ENCODE peak calls at places on chromosomes 16 and 17, in eight cellular contexts. One of them, this sample, is unnamed.

GRCh38 chr17:8248751-8249607 is at the start of gene PFAS:
- DNase-seq in CD8-positive, alpha-beta T cell: peak
- DNase-seq in testis: peak
- DNase-seq in fibroblast of mammary gland: peak
- DNase-seq in lower lobe of right lung: peak
- DNase-seq in kidney: peak
- DNase-seq in foreskin fibroblast: peak
- DNase-seq in cardiac fibroblast: peak
- DNase-seq in this sample: peak

GRCh38 chr16:83365166-83365565 is 442.6 kb upstream of the HSBP1 start:
- DNase-seq in testis: no peak
- DNase-seq in lower lobe of right lung: no peak
- DNase-seq in cardiac fibroblast: peak
- DNase-seq in CD8-positive, alpha-beta T cell: no peak
- DNase-seq in foreskin fibroblast: peak
- DNase-seq in fibroblast of mammary gland: peak
- DNase-seq in kidney: no peak
- DNase-seq in this sample: peak

GRCh38 chr17:19718613-19719364 is 2.4 kb upstream of the SLC47A2 start:
- DNase-seq in lower lobe of right lung: no peak
- DNase-seq in fibroblast of mammary gland: no peak
- DNase-seq in CD8-positive, alpha-beta T cell: no peak
- DNase-seq in cardiac fibroblast: no peak
- DNase-seq in kidney: peak
- DNase-seq in testis: no peak
- DNase-seq in foreskin fibroblast: no peak
- DNase-seq in this sample: no peak

GRCh38 chr16:31105677-31106213 is 2.4 kb upstream of the BCKDK start:
- DNase-seq in kidney: peak
- DNase-seq in CD8-positive, alpha-beta T cell: peak
- DNase-seq in foreskin fibroblast: peak
- DNase-seq in testis: peak
- DNase-seq in fibroblast of mammary gland: peak
- DNase-seq in lower lobe of right lung: peak
- DNase-seq in cardiac fibroblast: peak
- DNase-seq in this sample: peak

GRCh38 chr16:84286568-84287220 is 8.0 kb upstream of the WFDC1 start:
- DNase-seq in kidney: peak
- DNase-seq in fibroblast of mammary gland: no peak
- DNase-seq in foreskin fibroblast: peak
- DNase-seq in CD8-positive, alpha-beta T cell: no peak
- DNase-seq in lower lobe of right lung: peak
- DNase-seq in testis: peak
- DNase-seq in cardiac fibroblast: peak
- DNase-seq in this sample: peak

GRCh38 chr17:50871898-50872297 is 5.7 kb upstream of the TOB1 start:
- DNase-seq in lower lobe of right lung: no peak
- DNase-seq in CD8-positive, alpha-beta T cell: no peak
- DNase-seq in cardiac fibroblast: no peak
- DNase-seq in foreskin fibroblast: no peak
- DNase-seq in fibroblast of mammary gland: no peak
- DNase-seq in kidney: no peak
- DNase-seq in testis: no peak
- DNase-seq in this sample: no peak

GRCh38 chr17:5078106-5079028 is at the start of gene ZFP3:
- DNase-seq in kidney: peak
- DNase-seq in CD8-positive, alpha-beta T cell: peak
- DNase-seq in fibroblast of mammary gland: peak
- DNase-seq in lower lobe of right lung: peak
- DNase-seq in cardiac fibroblast: peak
- DNase-seq in testis: peak
- DNase-seq in foreskin fibroblast: peak
- DNase-seq in this sample: peak

GRCh38 chr16:2817496-2818277 is 650 bp downstream of the PRSS21 start:
- DNase-seq in testis: no peak
- DNase-seq in foreskin fibroblast: no peak
- DNase-seq in cardiac fibroblast: no peak
- DNase-seq in kidney: no peak
- DNase-seq in fibroblast of mammary gland: no peak
- DNase-seq in CD8-positive, alpha-beta T cell: no peak
- DNase-seq in lower lobe of right lung: peak
- DNase-seq in this sample: no peak

GRCh38 chr16:57260294-57260929 is 15.4 kb downstream of the ARL2BP start:
- DNase-seq in lower lobe of right lung: peak
- DNase-seq in kidney: peak
- DNase-seq in cardiac fibroblast: peak
- DNase-seq in CD8-positive, alpha-beta T cell: no peak
- DNase-seq in fibroblast of mammary gland: peak
- DNase-seq in testis: peak
- DNase-seq in foreskin fibroblast: peak
- DNase-seq in this sample: peak

GRCh38 chr17:62668091-62668804 is 40.8 kb downstream of the MRC2 start:
- DNase-seq in CD8-positive, alpha-beta T cell: no peak
- DNase-seq in fibroblast of mammary gland: peak
- DNase-seq in cardiac fibroblast: peak
- DNase-seq in testis: no peak
- DNase-seq in foreskin fibroblast: peak
- DNase-seq in kidney: no peak
- DNase-seq in lower lobe of right lung: peak
- DNase-seq in this sample: peak

GRCh38 chr17:62664336-62665120 is 37.1 kb downstream of the MRC2 start:
- DNase-seq in fibroblast of mammary gland: no peak
- DNase-seq in CD8-positive, alpha-beta T cell: no peak
- DNase-seq in lower lobe of right lung: peak
- DNase-seq in kidney: no peak
- DNase-seq in foreskin fibroblast: no peak
- DNase-seq in cardiac fibroblast: no peak
- DNase-seq in testis: no peak
- DNase-seq in this sample: no peak

GRCh38 chr17:62666801-62667591 is 39.5 kb downstream of the MRC2 start:
- DNase-seq in testis: no peak
- DNase-seq in kidney: peak
- DNase-seq in lower lobe of right lung: peak
- DNase-seq in cardiac fibroblast: no peak
- DNase-seq in CD8-positive, alpha-beta T cell: no peak
- DNase-seq in foreskin fibroblast: no peak
- DNase-seq in fibroblast of mammary gland: no peak
- DNase-seq in this sample: no peak

GRCh38 chr17:62665599-62665998 is 38.1 kb downstream of the MRC2 start:
- DNase-seq in foreskin fibroblast: no peak
- DNase-seq in cardiac fibroblast: no peak
- DNase-seq in fibroblast of mammary gland: no peak
- DNase-seq in lower lobe of right lung: peak
- DNase-seq in testis: no peak
- DNase-seq in kidney: no peak
- DNase-seq in CD8-positive, alpha-beta T cell: no peak
- DNase-seq in this sample: no peak

DNA sequence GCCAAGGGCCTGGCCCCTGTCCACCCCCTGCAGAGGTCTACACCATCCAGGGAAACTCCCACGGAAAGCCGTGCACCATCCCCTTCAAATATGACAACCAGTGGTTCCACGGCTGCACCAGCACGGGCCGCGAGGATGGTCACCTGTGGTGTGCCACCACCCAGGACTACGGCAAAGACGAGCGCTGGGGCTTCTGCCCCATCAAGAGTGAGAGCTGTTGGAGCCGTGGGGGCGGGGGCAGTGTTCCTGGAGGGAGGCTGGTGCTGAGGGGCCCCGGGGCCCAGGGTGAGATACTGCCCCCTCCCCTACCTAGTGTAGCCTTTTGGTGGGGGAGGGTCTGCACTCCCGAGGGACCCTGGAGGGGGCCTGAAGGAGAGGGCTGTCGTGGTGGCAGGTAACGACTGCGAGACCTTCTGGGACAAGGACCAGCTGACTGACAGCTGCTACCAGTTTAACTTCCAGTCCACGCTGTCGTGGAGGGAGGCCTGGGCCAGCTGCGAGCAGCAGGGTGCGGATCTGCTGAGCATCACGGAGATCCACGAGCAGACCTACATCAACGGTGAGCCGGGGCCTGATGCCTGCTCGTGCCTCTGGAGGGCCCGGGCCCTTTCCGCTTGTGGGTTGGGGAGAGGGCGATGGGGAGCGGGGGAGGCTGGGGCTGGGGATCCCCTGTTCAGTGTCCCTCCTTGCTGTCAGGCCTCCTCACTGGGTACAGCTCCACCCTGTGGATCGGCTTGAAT is 38.8 kb downstream of the MRC2 start:
- DNase-seq in lower lobe of right lung: peak
- DNase-seq in CD8-positive, alpha-beta T cell: no peak
- DNase-seq in kidney: no peak
- DNase-seq in fibroblast of mammary gland: no peak
- DNase-seq in testis: no peak
- DNase-seq in foreskin fibroblast: no peak
- DNase-seq in cardiac fibroblast: no peak
- DNase-seq in this sample: no peak
- TF ChIP-seq CTCF in lower lobe of right lung: no peak
- TF ChIP-seq CTCF in CD8-positive, alpha-beta T cell: no peak
- TF ChIP-seq CTCF in kidney: no peak
- TF ChIP-seq CTCF in fibroblast of mammary gland: no peak
- TF ChIP-seq CTCF in testis: no peak
- TF ChIP-seq CTCF in foreskin fibroblast: no peak
- TF ChIP-seq CTCF in cardiac fibroblast: no peak
- TF ChIP-seq CTCF in this sample: no peak

DNA sequence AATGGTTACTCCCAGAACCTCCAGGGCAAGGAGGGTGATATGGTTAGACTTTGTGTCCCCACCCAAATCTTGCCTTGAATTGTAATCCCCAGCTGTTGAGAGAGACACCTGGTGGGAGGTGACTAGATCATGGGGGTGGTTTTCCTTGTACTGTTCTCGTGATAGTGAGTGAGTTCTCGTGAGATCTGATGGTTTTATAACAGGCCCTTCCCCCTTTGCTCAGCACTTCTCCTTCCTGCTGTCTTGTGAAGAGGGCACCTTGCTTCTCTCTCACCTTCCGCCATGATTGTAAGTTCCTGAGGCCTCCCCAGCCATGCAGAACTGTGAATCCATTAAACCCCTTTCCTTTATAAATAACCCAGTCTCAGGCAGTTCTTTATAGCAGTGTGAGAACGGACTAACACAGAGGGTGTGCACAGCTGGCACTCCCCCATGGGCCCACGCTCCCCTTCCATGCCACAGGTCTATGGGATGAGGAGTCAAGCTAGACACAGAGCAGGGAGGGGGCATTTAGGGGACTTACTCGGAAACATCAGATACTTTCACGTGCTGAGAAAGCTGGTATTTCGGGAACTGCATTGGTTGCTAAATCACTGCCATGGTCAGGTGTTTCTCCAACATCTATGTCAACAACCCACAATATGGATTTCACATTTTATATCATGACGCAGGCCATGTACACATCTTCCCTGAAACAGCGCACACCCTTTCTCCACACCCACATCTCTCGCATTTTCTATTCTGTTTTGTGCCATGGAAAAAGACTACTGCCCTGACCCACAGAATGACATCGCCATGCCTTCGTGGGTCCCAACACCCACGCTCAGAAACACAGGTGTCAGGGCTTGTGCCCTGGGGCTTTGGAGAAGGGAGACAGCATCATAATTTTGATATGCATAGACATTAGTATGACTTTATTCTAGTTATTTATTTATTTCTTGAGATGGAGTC is 199.1 kb upstream of the GSE1 start:
- DNase-seq in kidney: no peak
- DNase-seq in cardiac fibroblast: no peak
- DNase-seq in lower lobe of right lung: peak
- DNase-seq in CD8-positive, alpha-beta T cell: no peak
- DNase-seq in foreskin fibroblast: no peak
- DNase-seq in testis: no peak
- DNase-seq in fibroblast of mammary gland: no peak
- DNase-seq in this sample: no peak
- TF ChIP-seq CTCF in kidney: no peak
- TF ChIP-seq CTCF in cardiac fibroblast: no peak
- TF ChIP-seq CTCF in lower lobe of right lung: no peak
- TF ChIP-seq CTCF in CD8-positive, alpha-beta T cell: no peak
- TF ChIP-seq CTCF in foreskin fibroblast: no peak
- TF ChIP-seq CTCF in testis: no peak
- TF ChIP-seq CTCF in fibroblast of mammary gland: no peak
- TF ChIP-seq CTCF in this sample: no peak

GRCh38 chr17:43908111-43908721 is 880 bp upstream of the MPP2 start:
- DNase-seq in CD8-positive, alpha-beta T cell: peak
- DNase-seq in cardiac fibroblast: peak
- DNase-seq in kidney: peak
- DNase-seq in testis: peak
- DNase-seq in foreskin fibroblast: peak
- DNase-seq in lower lobe of right lung: peak
- DNase-seq in fibroblast of mammary gland: peak
- DNase-seq in this sample: peak
- TF ChIP-seq CTCF in CD8-positive, alpha-beta T cell: no peak
- TF ChIP-seq CTCF in cardiac fibroblast: no peak
- TF ChIP-seq CTCF in kidney: no peak
- TF ChIP-seq CTCF in testis: no peak
- TF ChIP-seq CTCF in foreskin fibroblast: no peak
- TF ChIP-seq CTCF in lower lobe of right lung: no peak
- TF ChIP-seq CTCF in fibroblast of mammary gland: no peak
- TF ChIP-seq CTCF in this sample: no peak

GRCh38 chr17:82750241-82750905 is 1.5 kb upstream of the TBCD start:
- DNase-seq in foreskin fibroblast: no peak
- DNase-seq in kidney: peak
- DNase-seq in lower lobe of right lung: peak
- DNase-seq in cardiac fibroblast: no peak
- DNase-seq in testis: peak
- DNase-seq in CD8-positive, alpha-beta T cell: no peak
- DNase-seq in fibroblast of mammary gland: no peak
- DNase-seq in this sample: no peak

GRCh38 chr17:82753201-82753464 is 1.3 kb downstream of the TBCD start:
- DNase-seq in lower lobe of right lung: no peak
- DNase-seq in fibroblast of mammary gland: no peak
- DNase-seq in testis: no peak
- DNase-seq in CD8-positive, alpha-beta T cell: no peak
- DNase-seq in cardiac fibroblast: no peak
- DNase-seq in kidney: no peak
- DNase-seq in foreskin fibroblast: peak
- DNase-seq in this sample: no peak

GRCh38 chr17:82751571-82752370 is at the start of gene TBCD:
- DNase-seq in testis: peak
- DNase-seq in CD8-positive, alpha-beta T cell: peak
- DNase-seq in foreskin fibroblast: peak
- DNase-seq in cardiac fibroblast: peak
- DNase-seq in kidney: peak
- DNase-seq in lower lobe of right lung: peak
- DNase-seq in fibroblast of mammary gland: peak
- DNase-seq in this sample: peak

GRCh38 chr17:82752371-82753200 is 721 bp downstream of the TBCD start:
- DNase-seq in kidney: peak
- DNase-seq in fibroblast of mammary gland: peak
- DNase-seq in lower lobe of right lung: peak
- DNase-seq in testis: peak
- DNase-seq in cardiac fibroblast: peak
- DNase-seq in CD8-positive, alpha-beta T cell: no peak
- DNase-seq in foreskin fibroblast: peak
- DNase-seq in this sample: peak

DNA sequence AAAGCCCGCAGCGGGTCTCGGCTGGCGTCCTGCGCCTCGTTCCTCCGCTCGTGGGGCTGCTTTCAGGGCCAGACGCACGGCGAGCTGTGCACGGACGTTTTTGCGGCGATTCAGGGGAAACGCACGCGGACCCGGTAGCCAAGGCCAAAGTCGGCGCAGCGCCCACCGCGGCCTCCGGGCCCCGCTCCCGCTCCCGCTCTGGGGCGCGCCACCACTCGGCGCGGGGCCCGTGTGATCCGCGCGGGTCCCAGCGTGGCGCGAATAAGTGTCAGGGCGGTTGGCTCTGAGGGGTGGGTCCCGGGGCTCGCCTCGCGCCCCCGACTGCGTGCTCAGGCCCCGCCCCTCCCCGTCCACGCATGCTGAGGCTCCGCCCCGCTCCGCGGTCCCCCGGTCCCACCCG is 694 bp upstream of the TBCD start:
- DNase-seq in testis: no peak
- DNase-seq in foreskin fibroblast: no peak
- DNase-seq in lower lobe of right lung: no peak
- DNase-seq in CD8-positive, alpha-beta T cell: no peak
- DNase-seq in fibroblast of mammary gland: no peak
- DNase-seq in cardiac fibroblast: peak
- DNase-seq in kidney: peak
- DNase-seq in this sample: peak
- TF ChIP-seq CTCF in testis: no peak
- TF ChIP-seq CTCF in foreskin fibroblast: no peak
- TF ChIP-seq CTCF in lower lobe of right lung: no peak
- TF ChIP-seq CTCF in CD8-positive, alpha-beta T cell: no peak
- TF ChIP-seq CTCF in fibroblast of mammary gland: no peak
- TF ChIP-seq CTCF in cardiac fibroblast: no peak
- TF ChIP-seq CTCF in kidney: no peak
- TF ChIP-seq CTCF in this sample: no peak